ENCODE peak calls at places on chromosomes 2 and 18, in nine cellular contexts. C is aorta; H is activated naive CD4-positive, alpha-beta T cell treated with anti-CD3 and anti-CD28 coated beads, Interleukin-2, amount 50 U/mL, for 72 hours; K is stimulated activated effector memory CD8-positive, alpha-beta T cell treated with anti-CD3 and anti-CD28 coated beads, Interleukin-12 subunit alpha, Interleukin-12 subunit beta, amount 100 ng/mL, for 72 hours; R is T-helper 17 cell; M is activated CD8-positive, alpha-beta T cell treated with anti-CD3 and anti-CD28 coated beads, Interleukin-2, amount 10 ng/mL, durations not matched to agents 7 days and 5 days; T is effector memory CD8-positive, alpha-beta T cell; F is A549; V is GM23338. E is an unnamed sample.

GRCh38 chr2:150872919-150873772 is 385.7 kb upstream of the RND3 start:
- ATAC-seq in C (no peak), H (no peak), K (no peak), R (no peak), M (no peak), T (no peak), F (no peak), V (peak), E (peak)

GRCh38 chr2:212402316-212402715 is 136.3 kb downstream of the ERBB4 start:
- ATAC-seq in C (no peak), H (no peak), K (no peak), R (no peak), M (no peak), T (no peak), F (no peak), V (no peak), E (peak)

GRCh38 chr18:6434987-6435709 is 20.4 kb upstream of the L3MBTL4 start:
- ATAC-seq in C (no peak), H (no peak), K (no peak), R (no peak), M (no peak), T (no peak), F (no peak), V (no peak), E (no peak)

GRCh38 chr2:199470672-199471442 is 13.1 kb upstream of the SATB2 start:
- ATAC-seq in C (no peak), H (peak), K (no peak), R (no peak), M (no peak), T (no peak), F (peak), V (peak), E (peak)

GRCh38 chr18:44904768-44905167 is 224.1 kb downstream of the SETBP1 start:
- ATAC-seq in C (no peak), H (no peak), K (no peak), R (no peak), M (peak), T (no peak), F (no peak), V (no peak), E (no peak)

GRCh38 chr2:88697361-88698026 is 6.0 kb downstream of the RPIA start:
- ATAC-seq in C (no peak), H (no peak), K (peak), R (peak), M (peak), T (peak), F (no peak), V (no peak), E (no peak)

GRCh38 chr2:107338059-107338458 is 452.1 kb upstream of the ST6GAL2 start:
- ATAC-seq in C (peak), H (no peak), K (no peak), R (no peak), M (no peak), T (no peak), F (no peak), V (no peak), E (no peak)

GRCh38 chr2:207283356-207283755 is 117.6 kb upstream of the KLF7 start:
- ATAC-seq in C (no peak), H (no peak), K (no peak), R (peak), M (no peak), T (no peak), F (peak), V (peak), E (peak)

GRCh38 chr2:215982465-215982875 is 30.9 kb downstream of the MREG start:
- ATAC-seq in C (peak), H (peak), K (peak), R (peak), M (peak), T (peak), F (peak), V (no peak), E (no peak)

GRCh38 chr2:180985771-180986395 is 5.5 kb downstream of the UBE2E3 start:
- ATAC-seq in C (no peak), H (peak), K (no peak), R (no peak), M (no peak), T (no peak), F (no peak), V (no peak), E (no peak)

GRCh38 chr2:134133622-134134312 is 120.1 kb upstream of the MGAT5 start:
- ATAC-seq in C (no peak), H (no peak), K (no peak), R (no peak), M (no peak), T (no peak), F (peak), V (peak), E (no peak)

GRCh38 chr2:74438248-74438647 is 3.5 kb downstream of the RTKN start:
- ATAC-seq in C (no peak), H (no peak), K (no peak), R (no peak), M (no peak), T (no peak), F (no peak), V (no peak), E (no peak)

GRCh38 chr2:231960810-231961348 is 634 bp upstream of the DIS3L2 start:
- ATAC-seq in C (no peak), H (no peak), K (no peak), R (no peak), M (no peak), T (no peak), F (peak), V (peak), E (no peak)